ENCODE peak calls at places on chromosomes 11 and 22, in four cellular contexts. One of them, this sample, is unnamed.

GRCh38 chr22:24230911-24231656 is 13.8 kb downstream of the GGT5 start:
- DNase-seq in activated CD8-positive, alpha-beta T cell treated with anti-CD3 and anti-CD28 coated beads for 36 hours: peak
- DNase-seq in WTC11: peak
- DNase-seq in fibroblast of pulmonary artery: no peak
- DNase-seq in this sample: no peak

GRCh38 chr22:44884968-44885805 is 124.6 kb downstream of the PHF21B start:
- DNase-seq in activated CD8-positive, alpha-beta T cell treated with anti-CD3 and anti-CD28 coated beads for 36 hours: no peak
- DNase-seq in WTC11: no peak
- DNase-seq in fibroblast of pulmonary artery: no peak
- DNase-seq in this sample: no peak

GRCh38 chr11:24781288-24781687 is 284.4 kb downstream of the LUZP2 start:
- DNase-seq in activated CD8-positive, alpha-beta T cell treated with anti-CD3 and anti-CD28 coated beads for 36 hours: no peak
- DNase-seq in WTC11: no peak
- DNase-seq in fibroblast of pulmonary artery: no peak
- DNase-seq in this sample: no peak

GRCh38 chr22:25795437-25795836 is 53.4 kb downstream of the MYO18B start:
- DNase-seq in activated CD8-positive, alpha-beta T cell treated with anti-CD3 and anti-CD28 coated beads for 36 hours: no peak
- DNase-seq in WTC11: no peak
- DNase-seq in fibroblast of pulmonary artery: no peak
- DNase-seq in this sample: no peak

GRCh38 chr11:76329084-76329648 is 51.8 kb downstream of the THAP12 start:
- DNase-seq in activated CD8-positive, alpha-beta T cell treated with anti-CD3 and anti-CD28 coated beads for 36 hours: no peak
- DNase-seq in WTC11: peak
- DNase-seq in fibroblast of pulmonary artery: peak
- DNase-seq in this sample: peak

GRCh38 chr11:69448471-69449284 is 32.8 kb upstream of the LINC01488 start:
- DNase-seq in activated CD8-positive, alpha-beta T cell treated with anti-CD3 and anti-CD28 coated beads for 36 hours: no peak
- DNase-seq in WTC11: no peak
- DNase-seq in fibroblast of pulmonary artery: no peak
- DNase-seq in this sample: no peak

GRCh38 chr11:69292221-69292648 is 1.7 kb upstream of the MYEOV start:
- DNase-seq in activated CD8-positive, alpha-beta T cell treated with anti-CD3 and anti-CD28 coated beads for 36 hours: peak
- DNase-seq in WTC11: peak
- DNase-seq in fibroblast of pulmonary artery: peak
- DNase-seq in this sample: no peak

GRCh38 chr11:105211806-105212531 is 72.4 kb upstream of the CARD18 start:
- DNase-seq in activated CD8-positive, alpha-beta T cell treated with anti-CD3 and anti-CD28 coated beads for 36 hours: no peak
- DNase-seq in WTC11: no peak
- DNase-seq in fibroblast of pulmonary artery: peak
- DNase-seq in this sample: no peak

GRCh38 chr11:131234146-131234680 is 136.2 kb upstream of the NTM start:
- DNase-seq in activated CD8-positive, alpha-beta T cell treated with anti-CD3 and anti-CD28 coated beads for 36 hours: no peak
- DNase-seq in WTC11: no peak
- DNase-seq in fibroblast of pulmonary artery: no peak
- DNase-seq in this sample: no peak

GRCh38 chr11:8239056-8239455 is 24.6 kb downstream of the LMO1 start:
- DNase-seq in activated CD8-positive, alpha-beta T cell treated with anti-CD3 and anti-CD28 coated beads for 36 hours: no peak
- DNase-seq in WTC11: no peak
- DNase-seq in fibroblast of pulmonary artery: no peak
- DNase-seq in this sample: no peak

GRCh38 chr11:63880031-63880841 is 36.7 kb downstream of the RCOR2 start:
- DNase-seq in activated CD8-positive, alpha-beta T cell treated with anti-CD3 and anti-CD28 coated beads for 36 hours: no peak
- DNase-seq in WTC11: no peak
- DNase-seq in fibroblast of pulmonary artery: peak
- DNase-seq in this sample: no peak

GRCh38 chr11:21640491-21640890 is 552.4 kb upstream of the ANO5 start:
- DNase-seq in activated CD8-positive, alpha-beta T cell treated with anti-CD3 and anti-CD28 coated beads for 36 hours: no peak
- DNase-seq in WTC11: no peak
- DNase-seq in fibroblast of pulmonary artery: no peak
- DNase-seq in this sample: no peak

GRCh38 chr22:29256606-29257325 is 11.0 kb downstream of the RHBDD3 start:
- DNase-seq in activated CD8-positive, alpha-beta T cell treated with anti-CD3 and anti-CD28 coated beads for 36 hours: no peak
- DNase-seq in WTC11: no peak
- DNase-seq in fibroblast of pulmonary artery: no peak
- DNase-seq in this sample: peak

GRCh38 chr11:95520765-95521542 is 268.6 kb downstream of the FAM76B start:
- DNase-seq in activated CD8-positive, alpha-beta T cell treated with anti-CD3 and anti-CD28 coated beads for 36 hours: no peak
- DNase-seq in WTC11: no peak
- DNase-seq in fibroblast of pulmonary artery: peak
- DNase-seq in this sample: no peak

GRCh38 chr11:45287316-45287903 is 1.3 kb upstream of the SYT13 start:
- DNase-seq in activated CD8-positive, alpha-beta T cell treated with anti-CD3 and anti-CD28 coated beads for 36 hours: no peak
- DNase-seq in WTC11: no peak
- DNase-seq in fibroblast of pulmonary artery: no peak
- DNase-seq in this sample: no peak

GRCh38 chr22:39414886-39415285 is 15.3 kb downstream of the TAB1 start:
- DNase-seq in activated CD8-positive, alpha-beta T cell treated with anti-CD3 and anti-CD28 coated beads for 36 hours: no peak
- DNase-seq in WTC11: no peak
- DNase-seq in fibroblast of pulmonary artery: no peak
- DNase-seq in this sample: no peak

GRCh38 chr11:118057424-118058145 is 19.3 kb upstream of the TMPRSS4 start:
- DNase-seq in activated CD8-positive, alpha-beta T cell treated with anti-CD3 and anti-CD28 coated beads for 36 hours: no peak
- DNase-seq in WTC11: no peak
- DNase-seq in fibroblast of pulmonary artery: no peak
- DNase-seq in this sample: no peak
- TF ChIP-seq CTCF in activated CD8-positive, alpha-beta T cell treated with anti-CD3 and anti-CD28 coated beads for 36 hours: no peak
- TF ChIP-seq CTCF in WTC11: no peak
- TF ChIP-seq CTCF in fibroblast of pulmonary artery: no peak
- TF ChIP-seq CTCF in this sample: no peak

GRCh38 chr22:41827671-41828070 is 5.2 kb upstream of the SREBF2 start:
- DNase-seq in activated CD8-positive, alpha-beta T cell treated with anti-CD3 and anti-CD28 coated beads for 36 hours: no peak
- DNase-seq in WTC11: no peak
- DNase-seq in fibroblast of pulmonary artery: no peak
- DNase-seq in this sample: no peak

GRCh38 chr22:41828516-41828915 is 4.4 kb upstream of the SREBF2 start:
- DNase-seq in activated CD8-positive, alpha-beta T cell treated with anti-CD3 and anti-CD28 coated beads for 36 hours: no peak
- DNase-seq in WTC11: no peak
- DNase-seq in fibroblast of pulmonary artery: no peak
- DNase-seq in this sample: no peak

GRCh38 chr22:41831828-41832552 is 915 bp upstream of the SREBF2 start:
- DNase-seq in activated CD8-positive, alpha-beta T cell treated with anti-CD3 and anti-CD28 coated beads for 36 hours: no peak
- DNase-seq in WTC11: no peak
- DNase-seq in fibroblast of pulmonary artery: no peak
- DNase-seq in this sample: no peak

GRCh38 chr22:41831383-41831782 is 1.5 kb upstream of the SREBF2 start:
- DNase-seq in activated CD8-positive, alpha-beta T cell treated with anti-CD3 and anti-CD28 coated beads for 36 hours: peak
- DNase-seq in WTC11: no peak
- DNase-seq in fibroblast of pulmonary artery: peak
- DNase-seq in this sample: no peak

GRCh38 chr22:41830174-41830573 is 2.7 kb upstream of the SREBF2 start:
- DNase-seq in activated CD8-positive, alpha-beta T cell treated with anti-CD3 and anti-CD28 coated beads for 36 hours: no peak
- DNase-seq in WTC11: peak
- DNase-seq in fibroblast of pulmonary artery: no peak
- DNase-seq in this sample: no peak
- TF ChIP-seq CTCF in activated CD8-positive, alpha-beta T cell treated with anti-CD3 and anti-CD28 coated beads for 36 hours: no peak
- TF ChIP-seq CTCF in WTC11: no peak
- TF ChIP-seq CTCF in fibroblast of pulmonary artery: no peak
- TF ChIP-seq CTCF in this sample: no peak

DNA sequence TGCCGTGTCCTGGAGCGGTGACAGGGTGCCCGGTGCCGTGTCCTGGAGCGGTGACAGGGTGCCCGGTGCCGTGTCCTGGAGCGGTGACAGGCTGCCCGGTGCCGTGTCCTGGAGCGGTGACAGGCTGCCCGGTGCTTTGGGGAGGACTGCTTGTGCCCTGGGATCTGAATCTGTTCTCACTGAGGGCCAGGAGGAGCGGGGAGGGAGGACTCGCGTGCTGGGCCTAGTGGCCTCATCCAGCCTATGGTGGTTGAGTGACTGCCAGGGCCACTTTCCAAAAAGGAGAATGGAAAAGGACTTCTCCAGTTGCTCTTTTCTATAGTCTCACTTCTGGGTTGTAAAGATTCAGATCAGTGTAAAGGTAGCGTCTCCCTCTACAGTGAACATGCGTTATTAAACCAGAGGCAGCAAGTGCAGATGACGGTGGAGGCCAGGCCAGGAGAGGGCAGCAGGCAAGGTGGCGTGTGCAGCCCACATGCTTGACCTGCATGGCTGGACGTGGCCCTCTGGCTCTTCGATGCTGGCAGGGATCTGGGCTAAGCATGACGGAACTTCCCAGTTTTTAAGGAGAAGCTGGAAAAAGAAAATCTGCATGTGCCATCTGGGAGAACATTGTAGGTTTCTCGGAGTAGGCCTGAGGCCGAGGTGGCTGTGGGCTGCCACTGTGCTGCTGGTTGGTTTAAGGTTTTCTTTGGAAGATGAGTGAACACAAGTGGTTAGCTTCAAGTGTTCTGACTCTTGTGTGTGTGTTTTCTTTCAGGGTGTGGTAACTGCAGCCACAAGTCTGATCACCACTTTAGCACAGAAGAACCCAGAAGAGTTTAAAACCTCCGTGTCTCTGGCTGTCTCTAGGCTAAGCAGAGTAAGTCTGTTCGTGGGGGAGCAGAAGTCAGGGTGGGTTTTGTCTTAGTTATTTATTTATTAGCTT is 55.0 kb downstream of the AP2A2 start:
- DNase-seq in activated CD8-positive, alpha-beta T cell treated with anti-CD3 and anti-CD28 coated beads for 36 hours: no peak
- DNase-seq in WTC11: no peak
- DNase-seq in fibroblast of pulmonary artery: no peak
- DNase-seq in this sample: no peak
- TF ChIP-seq CTCF in activated CD8-positive, alpha-beta T cell treated with anti-CD3 and anti-CD28 coated beads for 36 hours: no peak
- TF ChIP-seq CTCF in WTC11: no peak
- TF ChIP-seq CTCF in fibroblast of pulmonary artery: no peak
- TF ChIP-seq CTCF in this sample: peak

GRCh38 chr11:3882671-3883070 is 27.2 kb downstream of the STIM1 start:
- DNase-seq in activated CD8-positive, alpha-beta T cell treated with anti-CD3 and anti-CD28 coated beads for 36 hours: no peak
- DNase-seq in WTC11: no peak
- DNase-seq in fibroblast of pulmonary artery: no peak
- DNase-seq in this sample: no peak
- TF ChIP-seq CTCF in activated CD8-positive, alpha-beta T cell treated with anti-CD3 and anti-CD28 coated beads for 36 hours: no peak
- TF ChIP-seq CTCF in WTC11: no peak
- TF ChIP-seq CTCF in fibroblast of pulmonary artery: no peak
- TF ChIP-seq CTCF in this sample: no peak

DNA sequence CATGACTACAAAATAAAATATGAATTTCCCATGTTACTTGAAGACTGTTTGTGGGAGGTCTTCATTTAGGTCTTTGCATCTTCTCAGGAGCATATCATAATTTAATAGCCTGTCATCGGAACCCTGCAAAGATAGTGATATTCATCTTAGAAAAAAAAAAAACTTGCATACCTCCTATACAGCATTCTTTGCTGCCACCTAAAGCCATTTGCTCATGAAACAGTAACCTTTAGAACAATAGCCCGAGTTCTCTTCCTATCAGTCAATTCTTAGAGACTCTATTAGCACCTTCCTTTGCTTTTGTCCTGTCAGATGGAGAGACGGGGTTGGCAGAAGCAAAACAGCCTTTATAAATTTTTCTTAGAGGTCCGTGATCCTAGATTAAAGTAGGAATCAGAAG is 75.2 kb downstream of the ARFGAP2 start:
- DNase-seq in activated CD8-positive, alpha-beta T cell treated with anti-CD3 and anti-CD28 coated beads for 36 hours: no peak
- DNase-seq in WTC11: no peak
- DNase-seq in fibroblast of pulmonary artery: no peak
- DNase-seq in this sample: no peak
- TF ChIP-seq CTCF in activated CD8-positive, alpha-beta T cell treated with anti-CD3 and anti-CD28 coated beads for 36 hours: no peak
- TF ChIP-seq CTCF in WTC11: no peak
- TF ChIP-seq CTCF in fibroblast of pulmonary artery: no peak
- TF ChIP-seq CTCF in this sample: no peak

DNA sequence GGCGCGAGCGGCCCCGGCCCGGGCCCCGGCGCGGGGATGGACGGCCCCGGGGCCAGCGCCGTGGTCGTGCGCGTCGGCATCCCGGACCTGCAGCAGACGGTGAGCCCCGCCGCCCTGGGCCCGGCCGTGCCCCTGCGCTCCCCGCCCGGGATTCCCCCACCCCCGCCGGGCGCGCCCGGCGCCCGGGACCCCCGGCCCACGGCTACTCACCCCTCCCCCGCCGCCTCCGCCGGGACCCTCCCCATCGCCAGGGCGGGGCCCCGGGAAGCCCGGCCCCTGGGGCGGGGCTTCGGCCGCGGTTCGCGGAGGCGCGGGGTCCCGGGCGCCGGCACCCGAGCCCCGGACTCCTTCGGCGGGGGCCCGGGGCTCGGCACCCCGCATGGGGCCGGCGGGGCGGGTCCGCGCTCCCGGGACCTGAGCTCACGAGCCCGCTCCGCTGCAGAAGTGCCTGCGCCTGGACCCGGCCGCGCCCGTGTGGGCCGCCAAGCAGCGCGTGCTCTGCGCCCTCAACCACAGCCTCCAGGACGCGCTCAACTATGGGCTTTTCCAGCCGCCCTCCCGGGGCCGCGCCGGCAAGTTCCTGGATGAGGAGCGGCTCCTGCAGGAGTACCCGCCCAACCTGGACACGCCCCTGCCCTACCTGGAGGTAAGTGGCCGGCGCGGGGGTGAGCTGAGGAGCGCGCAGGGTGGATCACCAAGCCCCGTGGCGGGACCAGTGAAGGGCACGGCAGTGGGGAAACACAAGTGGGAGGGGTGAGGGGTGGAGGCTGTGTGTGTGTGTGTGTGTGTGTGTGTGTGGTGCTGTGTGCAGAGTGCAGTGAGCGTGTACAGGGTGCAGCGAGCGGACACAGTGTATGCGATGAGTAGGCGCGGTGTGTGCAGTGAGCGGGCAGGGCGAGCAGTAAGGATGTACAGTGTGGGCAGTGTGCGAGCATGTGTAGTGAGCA is 2.3 kb downstream of the SHANK3 start:
- DNase-seq in activated CD8-positive, alpha-beta T cell treated with anti-CD3 and anti-CD28 coated beads for 36 hours: peak
- DNase-seq in WTC11: peak
- DNase-seq in fibroblast of pulmonary artery: no peak
- DNase-seq in this sample: peak
- TF ChIP-seq CTCF in activated CD8-positive, alpha-beta T cell treated with anti-CD3 and anti-CD28 coated beads for 36 hours: no peak
- TF ChIP-seq CTCF in WTC11: no peak
- TF ChIP-seq CTCF in fibroblast of pulmonary artery: no peak
- TF ChIP-seq CTCF in this sample: no peak

GRCh38 chr22:41048791-41049717 is 43.3 kb upstream of the EP300 start:
- DNase-seq in activated CD8-positive, alpha-beta T cell treated with anti-CD3 and anti-CD28 coated beads for 36 hours: no peak
- DNase-seq in WTC11: peak
- DNase-seq in fibroblast of pulmonary artery: peak
- DNase-seq in this sample: no peak

GRCh38 chr22:41047741-41048140 is 44.7 kb upstream of the EP300 start:
- DNase-seq in activated CD8-positive, alpha-beta T cell treated with anti-CD3 and anti-CD28 coated beads for 36 hours: no peak
- DNase-seq in WTC11: no peak
- DNase-seq in fibroblast of pulmonary artery: no peak
- DNase-seq in this sample: no peak

GRCh38 chr22:41052661-41053490 is 39.5 kb upstream of the EP300 start:
- DNase-seq in activated CD8-positive, alpha-beta T cell treated with anti-CD3 and anti-CD28 coated beads for 36 hours: no peak
- DNase-seq in WTC11: no peak
- DNase-seq in fibroblast of pulmonary artery: peak
- DNase-seq in this sample: no peak

GRCh38 chr22:41050873-41051272 is 41.5 kb upstream of the EP300 start:
- DNase-seq in activated CD8-positive, alpha-beta T cell treated with anti-CD3 and anti-CD28 coated beads for 36 hours: no peak
- DNase-seq in WTC11: no peak
- DNase-seq in fibroblast of pulmonary artery: no peak
- DNase-seq in this sample: no peak
- TF ChIP-seq CTCF in activated CD8-positive, alpha-beta T cell treated with anti-CD3 and anti-CD28 coated beads for 36 hours: no peak
- TF ChIP-seq CTCF in WTC11: no peak
- TF ChIP-seq CTCF in fibroblast of pulmonary artery: no peak
- TF ChIP-seq CTCF in this sample: peak

GRCh38 chr11:67050139-67050538 is 6.5 kb upstream of the RHOD start:
- DNase-seq in activated CD8-positive, alpha-beta T cell treated with anti-CD3 and anti-CD28 coated beads for 36 hours: no peak
- DNase-seq in WTC11: no peak
- DNase-seq in fibroblast of pulmonary artery: no peak
- DNase-seq in this sample: no peak
- TF ChIP-seq CTCF in activated CD8-positive, alpha-beta T cell treated with anti-CD3 and anti-CD28 coated beads for 36 hours: no peak
- TF ChIP-seq CTCF in WTC11: no peak
- TF ChIP-seq CTCF in fibroblast of pulmonary artery: no peak
- TF ChIP-seq CTCF in this sample: no peak

This sample was measured in osteocyte.